ENCODE peak calls at places on chromosomes 11 and 22, in nine cellular contexts. H is spleen; P is RPMI7951; C is hypothalamus; B is HFFc6; Y is brain microvascular endothelial cell; N is thoracic aorta; U is psoas muscle; A is naive thymus-derived CD4-positive, alpha-beta T cell. Z is an unnamed sample.

GRCh38 chr11:122069946-122070345 is 46.1 kb downstream of the BLID start:
- DNase-seq in B (peak), U (peak), A (no peak), Y (peak), H (no peak), C (no peak), P (peak), N (peak), Z (peak)

GRCh38 chr11:72807021-72807693 is 7.1 kb upstream of the ATG16L2 start:
- DNase-seq in C (no peak), P (no peak), A (no peak), B (no peak), N (no peak), H (no peak), U (no peak), Y (no peak), Z (no peak)

GRCh38 chr22:22030493-22031182 is 48.1 kb upstream of the TOP3B start:
- DNase-seq in U (peak), C (no peak), B (no peak), A (no peak), N (no peak), H (peak), P (no peak), Y (no peak), Z (no peak)

GRCh38 chr11:107669893-107670601 is 41.8 kb downstream of the SLN start:
- DNase-seq in H (no peak), N (no peak), C (no peak), U (no peak), P (no peak), Y (no peak), B (no peak), A (no peak), Z (no peak)

GRCh38 chr11:68263444-68264035 is 8.2 kb downstream of the C11orf24 start:
- DNase-seq in N (no peak), P (no peak), H (no peak), A (no peak), Y (no peak), B (no peak), U (no peak), C (no peak), Z (no peak)

GRCh38 chr11:43941257-43941879 is 1.1 kb upstream of the C11orf96 start:
- DNase-seq in P (no peak), H (no peak), A (no peak), U (no peak), C (no peak), B (no peak), N (no peak), Y (no peak), Z (no peak)

GRCh38 chr11:70090989-70091388 is 12.9 kb downstream of the ANO1 start:
- DNase-seq in B (no peak), A (no peak), P (peak), U (peak), Y (no peak), N (no peak), H (no peak), C (no peak), Z (no peak)

GRCh38 chr11:85307381-85307780 is 319.8 kb downstream of the DLG2 start:
- DNase-seq in P (no peak), B (no peak), N (no peak), H (no peak), U (no peak), A (no peak), Y (no peak), C (no peak), Z (no peak)

GRCh38 chr11:120925944-120926343 is 98.0 kb upstream of the TBCEL start:
- DNase-seq in A (no peak), B (no peak), Y (no peak), H (no peak), C (no peak), P (no peak), U (no peak), N (no peak), Z (no peak)

GRCh38 chr22:49159711-49160110 is 668.0 kb downstream of the BRD1 start:
- DNase-seq in Y (no peak), P (no peak), C (no peak), U (no peak), N (no peak), A (no peak), B (no peak), H (peak), Z (no peak)

GRCh38 chr22:17777005-17777716 is 2.9 kb upstream of the BID start:
- DNase-seq in P (no peak), N (no peak), A (peak), Y (no peak), H (peak), B (no peak), U (peak), C (no peak), Z (no peak)

GRCh38 chr11:79116600-79116999 is 324.2 kb downstream of the TENM4 start:
- DNase-seq in H (no peak), U (no peak), P (peak), N (no peak), Y (no peak), A (no peak), B (peak), C (no peak), Z (no peak)

GRCh38 chr11:74265256-74265655 is 46.2 kb downstream of the P4HA3 start:
- DNase-seq in H (no peak), B (no peak), N (no peak), Y (no peak), U (no peak), P (no peak), A (no peak), C (no peak), Z (no peak)

GRCh38 chr11:74696932-74697687 is 34.1 kb downstream of the CHRDL2 start:
- DNase-seq in A (no peak), P (no peak), U (peak), C (no peak), B (peak), H (peak), N (peak), Y (peak), Z (no peak)

GRCh38 chr11:43573233-43573632 is 107.3 kb upstream of the HSD17B12 start:
- DNase-seq in N (no peak), Y (no peak), C (no peak), A (no peak), P (no peak), B (no peak), H (no peak), U (no peak), Z (no peak)

GRCh38 chr22:49880281-49880680 is 26.6 kb downstream of the ZBED4 start:
- DNase-seq in N (no peak), P (no peak), U (no peak), H (peak), B (no peak), C (no peak), A (no peak), Y (no peak), Z (no peak)

GRCh38 chr11:16195659-16196058 is 160.7 kb downstream of the SOX6 start:
- DNase-seq in Y (peak), P (no peak), H (no peak), U (no peak), A (no peak), C (no peak), N (no peak), B (peak), Z (no peak)

GRCh38 chr11:88464528-88464927 is 127.0 kb upstream of the CTSC start:
- DNase-seq in B (no peak), N (no peak), A (no peak), P (no peak), Y (no peak), H (no peak), U (no peak), C (no peak), Z (no peak)

GRCh38 chr11:91691872-91692271 is 532.7 kb upstream of the FAT3 start:
- DNase-seq in N (no peak), Y (no peak), B (no peak), C (no peak), P (no peak), U (no peak), H (no peak), A (no peak), Z (no peak)

GRCh38 chr22:24768537-24769374 is 5.8 kb downstream of the PIWIL3 start:
- DNase-seq in H (no peak), N (peak), U (no peak), A (peak), B (peak), C (peak), P (peak), Y (peak), Z (no peak)

GRCh38 chr11:71563401-71563800 is 2.0 kb upstream of the KRTAP5-10 start:
- DNase-seq in H (no peak), B (peak), N (no peak), U (no peak), P (peak), Y (peak), A (no peak), C (no peak), Z (no peak)

GRCh38 chr22:41722496-41722895 is 23.2 kb downstream of the MEI1 start:
- DNase-seq in H (no peak), N (no peak), U (no peak), A (no peak), P (peak), B (no peak), Y (no peak), C (no peak), Z (no peak)

GRCh38 chr11:61637287-61637686 is 42.9 kb upstream of the DAGLA start:
- DNase-seq in Y (no peak), N (no peak), P (no peak), U (no peak), B (no peak), C (no peak), A (no peak), H (no peak), Z (no peak)

Z was measured in amygdala.